ENCODE peak calls at places on chromosomes 11 and 22, in four cellular contexts. One of them, this sample, is unnamed.

GRCh38 chr11:114775849-114776621 is 97.7 kb downstream of the NXPE2 start:
- DNase-seq in pancreas: no peak
- DNase-seq in astrocyte of the spinal cord: no peak
- DNase-seq in GM10248: no peak
- DNase-seq in this sample: no peak

GRCh38 chr11:21928834-21929233 is 264.1 kb upstream of the ANO5 start:
- DNase-seq in pancreas: no peak
- DNase-seq in astrocyte of the spinal cord: no peak
- DNase-seq in GM10248: no peak
- DNase-seq in this sample: no peak

GRCh38 chr11:2951235-2952110 is 22.3 kb upstream of the PHLDA2 start:
- DNase-seq in pancreas: no peak
- DNase-seq in astrocyte of the spinal cord: peak; percentile 84
- DNase-seq in GM10248: no peak
- DNase-seq in this sample: no peak

GRCh38 chr22:46251266-46251665 is 1.2 kb upstream of the CDPF1 start:
- DNase-seq in pancreas: no peak
- DNase-seq in astrocyte of the spinal cord: no peak
- DNase-seq in GM10248: no peak
- DNase-seq in this sample: no peak

GRCh38 chr11:113048820-113049555 is 87.8 kb downstream of the NCAM1 start:
- DNase-seq in pancreas: no peak
- DNase-seq in astrocyte of the spinal cord: peak; percentile 35
- DNase-seq in GM10248: no peak
- DNase-seq in this sample: no peak

GRCh38 chr11:121489823-121490222 is 37.1 kb upstream of the SORL1-AS1 start:
- DNase-seq in pancreas: no peak
- DNase-seq in astrocyte of the spinal cord: no peak
- DNase-seq in GM10248: no peak
- DNase-seq in this sample: no peak

GRCh38 chr22:46393791-46394333 is 58.3 kb downstream of the TRMU start:
- DNase-seq in pancreas: no peak
- DNase-seq in astrocyte of the spinal cord: no peak
- DNase-seq in GM10248: no peak
- DNase-seq in this sample: no peak

GRCh38 chr11:17986711-17987220 is 26.1 kb downstream of the SERGEF start:
- DNase-seq in pancreas: no peak
- DNase-seq in astrocyte of the spinal cord: no peak
- DNase-seq in GM10248: no peak
- DNase-seq in this sample: no peak

GRCh38 chr11:67376022-67376386 is 2.6 kb upstream of the CLCF1 start:
- DNase-seq in pancreas: no peak
- DNase-seq in astrocyte of the spinal cord: no peak
- DNase-seq in GM10248: no peak
- DNase-seq in this sample: no peak

GRCh38 chr11:116990061-116990473 is 108.2 kb downstream of the SIK3 start:
- DNase-seq in pancreas: no peak
- DNase-seq in astrocyte of the spinal cord: peak; percentile 90
- DNase-seq in GM10248: no peak
- DNase-seq in this sample: no peak

GRCh38 chr11:95419915-95420314 is 188.9 kb upstream of the SESN3 start:
- DNase-seq in pancreas: no peak
- DNase-seq in astrocyte of the spinal cord: peak; percentile 53
- DNase-seq in GM10248: no peak
- DNase-seq in this sample: no peak

GRCh38 chr11:124707813-124708212 is 31.9 kb upstream of the NRGN start:
- DNase-seq in pancreas: no peak
- DNase-seq in astrocyte of the spinal cord: no peak
- DNase-seq in GM10248: no peak
- DNase-seq in this sample: no peak

GRCh38 chr11:47656284-47656915 is 14.0 kb upstream of the MTCH2 start:
- DNase-seq in pancreas: no peak
- DNase-seq in astrocyte of the spinal cord: no peak
- DNase-seq in GM10248: no peak
- DNase-seq in this sample: no peak

GRCh38 chr22:38760477-38761201 is 4.8 kb upstream of the SUN2 start:
- DNase-seq in pancreas: no peak
- DNase-seq in astrocyte of the spinal cord: no peak
- DNase-seq in GM10248: no peak
- DNase-seq in this sample: no peak

GRCh38 chr22:46262449-46263207 is 515 bp downstream of the PKDREJ start:
- DNase-seq in pancreas: no peak
- DNase-seq in astrocyte of the spinal cord: peak; percentile 40
- DNase-seq in GM10248: no peak
- DNase-seq in this sample: peak; percentile 72

GRCh38 chr11:62708423-62709261 is 1.2 kb downstream of the GNG3 start:
- DNase-seq in pancreas: peak; percentile 56
- DNase-seq in astrocyte of the spinal cord: no peak
- DNase-seq in GM10248: no peak
- DNase-seq in this sample: peak; percentile 66

GRCh38 chr11:9754041-9754471 is 90.2 kb downstream of the SWAP70 start:
- DNase-seq in pancreas: no peak
- DNase-seq in astrocyte of the spinal cord: peak; percentile 23
- DNase-seq in GM10248: no peak
- DNase-seq in this sample: no peak

GRCh38 chr11:114987171-114987760 is 308.9 kb downstream of the NXPE2 start:
- DNase-seq in pancreas: no peak
- DNase-seq in astrocyte of the spinal cord: no peak
- DNase-seq in GM10248: no peak
- DNase-seq in this sample: no peak

GRCh38 chr22:39251762-39252460 is 7.1 kb upstream of the PDGFB start:
- DNase-seq in pancreas: peak; percentile 61
- DNase-seq in astrocyte of the spinal cord: peak; percentile 52
- DNase-seq in GM10248: no peak
- DNase-seq in this sample: no peak

GRCh38 chr22:44314425-44315067 is 1.8 kb upstream of the SHISAL1 start:
- DNase-seq in pancreas: peak; percentile 0
- DNase-seq in astrocyte of the spinal cord: no peak
- DNase-seq in GM10248: no peak
- DNase-seq in this sample: no peak

GRCh38 chr11:8586184-8586583 is 7.8 kb downstream of the STK33 start:
- DNase-seq in pancreas: no peak
- DNase-seq in astrocyte of the spinal cord: no peak
- DNase-seq in GM10248: no peak
- DNase-seq in this sample: no peak

GRCh38 chr11:7170431-7170830 is 81.3 kb upstream of the SYT9 start:
- DNase-seq in pancreas: no peak
- DNase-seq in astrocyte of the spinal cord: no peak
- DNase-seq in GM10248: no peak
- DNase-seq in this sample: no peak

GRCh38 chr11:3049430-3050243 is 7.6 kb downstream of the CARS1 start:
- DNase-seq in pancreas: peak; percentile 64
- DNase-seq in astrocyte of the spinal cord: peak; percentile 95
- DNase-seq in GM10248: peak; percentile 86
- DNase-seq in this sample: peak; percentile 78

GRCh38 chr11:60910281-60910687 is 3.7 kb upstream of the TMEM109 start:
- DNase-seq in pancreas: no peak
- DNase-seq in astrocyte of the spinal cord: no peak
- DNase-seq in GM10248: peak; percentile 68
- DNase-seq in this sample: no peak

GRCh38 chr11:60912223-60912850 is 1.6 kb upstream of the TMEM109 start:
- DNase-seq in pancreas: no peak
- DNase-seq in astrocyte of the spinal cord: peak; percentile 80
- DNase-seq in GM10248: no peak
- DNase-seq in this sample: no peak

GRCh38 chr11:60912851-60913550 is 957 bp upstream of the TMEM109 start:
- DNase-seq in pancreas: peak; percentile 42
- DNase-seq in astrocyte of the spinal cord: no peak
- DNase-seq in GM10248: no peak
- DNase-seq in this sample: no peak

GRCh38 chr11:60908803-60909202 is 2.4 kb upstream of the PRPF19 start:
- DNase-seq in pancreas: no peak
- DNase-seq in astrocyte of the spinal cord: no peak
- DNase-seq in GM10248: no peak
- DNase-seq in this sample: no peak

DNA sequence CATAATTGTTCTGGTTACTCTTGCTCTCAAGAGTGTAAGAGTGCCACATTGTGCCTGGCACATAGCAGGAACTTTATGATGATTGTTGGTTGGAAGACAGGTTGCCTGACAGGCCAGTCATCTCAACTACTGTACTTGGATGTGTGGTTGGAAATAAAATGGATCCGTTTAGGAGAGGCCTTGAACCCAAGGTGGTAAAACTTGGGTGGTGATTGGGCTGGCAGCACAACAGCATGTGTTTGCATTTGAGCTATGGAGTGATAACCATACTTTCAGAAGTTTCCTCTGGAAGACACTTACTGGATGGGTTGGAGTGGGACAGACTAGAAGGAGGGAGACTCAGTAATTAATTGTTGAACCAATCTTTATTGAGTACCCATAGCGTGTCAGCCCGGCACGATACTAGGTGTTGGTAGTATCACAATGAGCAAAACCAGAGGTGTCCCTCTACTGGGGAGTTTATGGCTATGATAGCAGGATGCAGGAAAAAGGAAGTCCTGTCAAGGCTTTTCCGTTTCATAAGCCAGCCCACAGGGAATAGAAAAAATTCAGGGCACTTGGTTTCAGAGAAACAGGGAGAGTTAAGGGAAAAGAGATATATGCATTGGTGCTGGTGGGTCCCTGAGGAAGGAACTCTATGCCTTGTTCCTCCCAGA is 3.1 kb upstream of the TMEM109 start:
- DNase-seq in pancreas: no peak
- DNase-seq in astrocyte of the spinal cord: no peak
- DNase-seq in GM10248: no peak
- DNase-seq in this sample: peak; percentile 33
- TF ChIP-seq CTCF in pancreas: no peak
- TF ChIP-seq CTCF in astrocyte of the spinal cord: no peak
- TF ChIP-seq CTCF in GM10248: no peak
- TF ChIP-seq CTCF in this sample: no peak

GRCh38 chr11:106999203-106999602 is 19.1 kb downstream of the GUCY1A2 start:
- DNase-seq in pancreas: no peak
- DNase-seq in astrocyte of the spinal cord: no peak
- DNase-seq in GM10248: no peak
- DNase-seq in this sample: no peak
- TF ChIP-seq CTCF in pancreas: no peak
- TF ChIP-seq CTCF in astrocyte of the spinal cord: no peak
- TF ChIP-seq CTCF in GM10248: no peak
- TF ChIP-seq CTCF in this sample: no peak

DNA sequence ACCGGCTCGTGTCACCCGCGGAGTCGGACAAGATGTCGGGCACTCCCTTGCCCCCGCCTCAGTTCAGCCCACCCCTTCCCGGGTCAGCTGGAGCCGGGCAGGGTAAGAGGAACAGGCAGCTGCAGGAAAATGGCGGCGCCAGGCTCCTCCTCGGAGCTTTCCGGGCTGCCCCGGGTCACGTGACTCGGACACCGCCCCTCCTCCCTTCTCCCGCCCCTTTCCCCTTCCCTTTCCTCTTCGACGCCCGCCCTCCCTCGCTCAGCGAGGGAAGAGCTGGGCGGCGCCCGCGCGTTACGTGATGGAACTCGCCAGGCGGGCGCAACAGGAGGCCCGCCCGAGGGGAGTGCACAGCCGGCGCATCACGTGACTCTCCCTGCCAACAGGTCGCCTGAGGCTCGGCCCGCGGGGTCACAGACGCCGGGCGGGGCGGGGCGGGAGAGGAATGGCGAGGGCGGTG is at the start of gene PICALM:
- DNase-seq in pancreas: peak; percentile 98
- DNase-seq in astrocyte of the spinal cord: peak; percentile 100
- DNase-seq in GM10248: peak; percentile 96
- DNase-seq in this sample: peak; percentile 99
- TF ChIP-seq CTCF in pancreas: no peak
- TF ChIP-seq CTCF in astrocyte of the spinal cord: no peak
- TF ChIP-seq CTCF in GM10248: no peak
- TF ChIP-seq CTCF in this sample: peak; percentile 8

DNA sequence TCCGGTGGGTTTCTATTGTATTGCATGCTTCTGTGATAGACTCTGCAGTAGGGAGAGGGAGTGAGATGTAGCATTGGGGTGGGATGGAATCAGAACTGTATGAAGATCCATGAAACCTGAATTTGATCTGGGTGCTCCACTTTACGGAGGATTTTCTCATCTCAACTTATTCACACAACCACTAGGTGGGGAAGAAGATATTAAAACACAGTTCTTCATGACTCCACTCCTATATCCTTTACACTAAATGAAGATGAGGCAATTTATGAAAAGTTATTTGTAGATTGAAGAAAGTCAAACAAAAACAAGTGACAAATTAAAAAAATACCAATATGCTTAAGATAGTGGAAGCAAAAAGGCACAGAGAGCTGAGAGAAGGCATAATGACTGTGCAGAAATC is 92.6 kb upstream of the PDGFD start:
- DNase-seq in pancreas: no peak
- DNase-seq in astrocyte of the spinal cord: peak; percentile 3
- DNase-seq in GM10248: no peak
- DNase-seq in this sample: no peak
- TF ChIP-seq CTCF in pancreas: no peak
- TF ChIP-seq CTCF in astrocyte of the spinal cord: no peak
- TF ChIP-seq CTCF in GM10248: no peak
- TF ChIP-seq CTCF in this sample: no peak

GRCh38 chr22:37631448-37632173 is 7.9 kb upstream of the SH3BP1 start:
- DNase-seq in pancreas: no peak
- DNase-seq in astrocyte of the spinal cord: no peak
- DNase-seq in GM10248: no peak
- DNase-seq in this sample: no peak
- TF ChIP-seq CTCF in pancreas: no peak
- TF ChIP-seq CTCF in astrocyte of the spinal cord: no peak
- TF ChIP-seq CTCF in GM10248: no peak
- TF ChIP-seq CTCF in this sample: no peak

GRCh38 chr11:118155781-118156530 is 3.3 kb upstream of the SCN4B start:
- DNase-seq in pancreas: no peak
- DNase-seq in astrocyte of the spinal cord: no peak
- DNase-seq in GM10248: no peak
- DNase-seq in this sample: no peak

GRCh38 chr11:118153976-118154375 is 1.4 kb upstream of the SCN4B start:
- DNase-seq in pancreas: no peak
- DNase-seq in astrocyte of the spinal cord: no peak
- DNase-seq in GM10248: no peak
- DNase-seq in this sample: no peak

GRCh38 chr11:118153516-118153915 is 893 bp upstream of the SCN4B start:
- DNase-seq in pancreas: no peak
- DNase-seq in astrocyte of the spinal cord: no peak
- DNase-seq in GM10248: no peak
- DNase-seq in this sample: no peak

GRCh38 chr11:118157186-118157895 is 4.7 kb upstream of the SCN4B start:
- DNase-seq in pancreas: no peak
- DNase-seq in astrocyte of the spinal cord: no peak
- DNase-seq in GM10248: no peak
- DNase-seq in this sample: no peak

DNA sequence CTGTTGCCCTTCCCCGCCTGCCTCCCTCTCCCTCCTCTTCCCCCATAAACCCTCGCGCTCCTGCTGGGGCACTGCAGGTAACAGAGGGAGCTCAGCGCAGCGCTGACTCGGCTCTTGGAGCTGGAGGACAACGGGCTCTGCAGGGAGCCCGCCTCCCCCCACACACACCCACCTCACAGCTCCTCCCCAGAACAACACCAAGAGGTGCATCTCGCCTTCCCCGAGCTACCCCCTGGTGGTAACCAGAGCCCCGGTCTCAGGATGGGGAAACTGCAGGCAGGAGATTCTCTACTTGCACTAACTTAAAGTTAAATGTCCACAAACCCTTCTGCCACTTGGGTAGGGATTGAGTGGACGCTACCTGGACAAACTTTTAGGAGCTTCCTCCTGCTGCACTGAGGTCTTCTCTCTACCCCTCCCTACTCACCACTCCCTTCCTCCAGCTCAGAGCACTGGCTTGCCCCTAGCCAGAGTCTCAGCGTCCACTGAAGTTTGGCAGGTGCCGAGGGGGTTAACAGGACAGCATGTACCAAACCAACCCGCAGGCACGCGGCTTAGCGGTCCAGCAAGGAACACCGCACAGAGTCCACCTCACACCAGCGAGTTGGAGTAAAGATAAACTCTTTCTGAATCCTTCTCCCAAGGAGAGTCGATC is 4.0 kb upstream of the SCN4B start:
- DNase-seq in pancreas: no peak
- DNase-seq in astrocyte of the spinal cord: no peak
- DNase-seq in GM10248: no peak
- DNase-seq in this sample: no peak
- TF ChIP-seq CTCF in pancreas: no peak
- TF ChIP-seq CTCF in astrocyte of the spinal cord: no peak
- TF ChIP-seq CTCF in GM10248: no peak
- TF ChIP-seq CTCF in this sample: no peak